ENCODE peak calls at places on chromosome 21, in eight cellular contexts. U, S, I, L, B, E, W and T are unnamed samples.

GRCh38 chr21:31218830-31219608 is 125.0 kb downstream of the TIAM1 start:
- DNase-seq in U (no peak), S (peak; percentile 92), I (peak; percentile 76), L (peak; percentile 33), B (peak; percentile 29), E (no peak), W (peak; percentile 92), T (no peak)

GRCh38 chr21:38834725-38835124 is 29.0 kb downstream of the ETS2 start:
- DNase-seq in U (no peak), S (no peak), I (no peak), L (no peak), B (no peak), E (no peak), W (no peak), T (no peak)

GRCh38 chr21:45332415-45332814 is 44.7 kb upstream of the POFUT2 start:
- DNase-seq in U (peak; percentile 13), S (no peak), I (no peak), L (no peak), B (no peak), E (no peak), W (no peak), T (no peak)

GRCh38 chr21:28899744-28900143 is 92.9 kb downstream of the LTN1 start:
- DNase-seq in U (no peak), S (no peak), I (no peak), L (no peak), B (peak; percentile 78), E (no peak), W (peak; percentile 87), T (no peak)

GRCh38 chr21:37565530-37566223 is 199.1 kb downstream of the DYRK1A start:
- DNase-seq in U (no peak), S (peak; percentile 90), I (no peak), L (no peak), B (peak; percentile 37), E (no peak), W (peak; percentile 74), T (peak; percentile 40)

GRCh38 chr21:44742418-44743153 is 31.2 kb upstream of the TSPEAR start:
- DNase-seq in U (no peak), S (no peak), I (no peak), L (no peak), B (peak; percentile 4), E (no peak), W (peak; percentile 28), T (peak; percentile 1)

GRCh38 chr21:34692458-34693020 is 23.7 kb downstream of the CLIC6 start:
- DNase-seq in U (no peak), S (no peak), I (no peak), L (no peak), B (no peak), E (no peak), W (no peak), T (no peak)

GRCh38 chr21:31887596-31887920 is 14.7 kb downstream of the HUNK start:
- DNase-seq in U (no peak), S (no peak), I (peak; percentile 61), L (no peak), B (no peak), E (no peak), W (no peak), T (no peak)

GRCh38 chr21:33561373-33561772 is 18.5 kb downstream of the SON start:
- DNase-seq in U (no peak), S (no peak), I (no peak), L (no peak), B (no peak), E (no peak), W (peak; percentile 35), T (no peak)

GRCh38 chr21:33560965-33561364 is 18.1 kb downstream of the SON start:
- DNase-seq in U (no peak), S (no peak), I (no peak), L (no peak), B (no peak), E (no peak), W (peak; percentile 12), T (no peak)

GRCh38 chr21:33558777-33559421 is 16.1 kb downstream of the SON start:
- DNase-seq in U (no peak), S (no peak), I (no peak), L (no peak), B (peak; percentile 70), E (no peak), W (no peak), T (no peak)

GRCh38 chr21:33559813-33560212 is 17.0 kb downstream of the SON start:
- DNase-seq in U (no peak), S (no peak), I (no peak), L (no peak), B (no peak), E (no peak), W (no peak), T (no peak)

GRCh38 chr21:33562389-33562788 is 19.6 kb downstream of the SON start:
- DNase-seq in U (no peak), S (no peak), I (no peak), L (no peak), B (no peak), E (no peak), W (no peak), T (no peak)
- H3K9me3 ChIP-seq in U (no peaks in the 10 kb centered on the region), S (no peaks in the 10 kb centered on the region), I (no peaks in the 10 kb centered on the region), L (no peaks in the 10 kb centered on the region), B (no peaks in the 10 kb centered on the region), E (no peaks in the 10 kb centered on the region), W (no peaks in the 10 kb centered on the region), T (no peaks in the 10 kb centered on the region)

GRCh38 chr21:36257657-36258056 is 62.3 kb upstream of the MORC3 start:
- DNase-seq in U (no peak), S (no peak), I (no peak), L (no peak), B (no peak), E (no peak), W (no peak), T (no peak)

GRCh38 chr21:36250423-36251075 is 69.4 kb upstream of the MORC3 start:
- DNase-seq in U (no peak), S (no peak), I (no peak), L (no peak), B (no peak), E (no peak), W (no peak), T (no peak)

GRCh38 chr21:36255650-36256047 is 64.3 kb upstream of the MORC3 start:
- DNase-seq in U (no peak), S (no peak), I (no peak), L (no peak), B (no peak), E (no peak), W (no peak), T (peak; percentile 86)

GRCh38 chr21:36249576-36250422 is 70.2 kb upstream of the MORC3 start:
- DNase-seq in U (no peak), S (no peak), I (no peak), L (no peak), B (no peak), E (no peak), W (no peak), T (no peak)

DNA sequence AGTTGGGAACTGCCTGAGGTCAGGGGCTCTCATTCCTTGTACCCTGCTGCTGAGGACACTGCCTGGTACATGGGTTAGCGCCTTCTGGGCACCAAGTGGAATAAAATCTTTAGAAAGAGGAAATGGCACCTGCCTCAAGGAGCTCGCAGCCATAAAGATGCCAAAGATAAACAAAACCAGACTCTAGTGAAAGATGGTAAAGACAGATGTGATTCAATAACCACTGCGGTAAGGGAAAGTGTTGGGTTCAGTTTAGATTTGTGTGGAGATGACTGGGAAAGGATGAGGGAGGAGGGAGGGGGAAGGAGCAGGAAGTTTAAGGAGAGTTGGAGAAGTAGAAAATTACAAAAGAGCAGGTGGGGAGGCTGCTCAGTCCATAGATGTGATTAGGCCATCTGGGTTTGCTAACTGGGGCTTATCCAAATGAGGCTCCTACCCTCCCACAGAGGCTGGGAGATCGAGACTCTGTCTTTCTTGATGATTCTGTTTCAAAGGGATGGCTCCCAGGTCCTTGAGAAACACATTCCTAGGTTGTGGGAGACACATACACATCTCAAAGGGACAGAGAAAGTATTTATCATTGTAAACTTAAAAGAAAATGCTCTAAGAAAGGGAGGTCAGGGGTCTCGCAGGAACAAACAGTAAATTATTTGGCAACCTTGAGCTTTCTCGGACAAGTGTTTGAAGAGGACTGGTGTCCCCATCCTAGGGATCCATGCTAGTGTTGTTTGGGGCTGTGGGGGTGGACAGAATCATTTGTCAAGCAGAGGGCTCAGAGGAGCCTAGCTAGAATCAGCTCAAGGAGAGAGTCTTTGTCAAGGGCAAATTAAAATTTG is 65.7 kb upstream of the MORC3 start:
- DNase-seq in U (no peak), S (no peak), I (no peak), L (no peak), B (peak; percentile 37), E (no peak), W (no peak), T (peak; percentile 29)
- H3K4me1 ChIP-seq in U (no peaks in the 10 kb centered on the region), S (no peaks in the 10 kb centered on the region), I (no peaks in the 10 kb centered on the region), L (no peaks in the 10 kb centered on the region), B (no peaks in the 10 kb centered on the region), E (no peaks in the 10 kb centered on the region), W (no peaks in the 10 kb centered on the region), T (peaks cover 35% of the 10 kb centered on the region)

GRCh38 chr21:15064576-15065380 is at the start of gene NRIP1:
- DNase-seq in U (peak; percentile 95), S (peak; percentile 96), I (peak; percentile 96), L (peak; percentile 82), B (peak; percentile 87), E (peak; percentile 49), W (peak; percentile 96), T (peak; percentile 96)

GRCh38 chr21:15063821-15064575 is 802 bp downstream of the NRIP1 start:
- DNase-seq in U (peak; percentile 73), S (no peak), I (peak; percentile 76), L (no peak), B (no peak), E (no peak), W (peak; percentile 76), T (peak; percentile 77)

GRCh38 chr21:15063081-15063820 is 1.5 kb downstream of the NRIP1 start:
- DNase-seq in U (no peak), S (no peak), I (no peak), L (no peak), B (peak; percentile 18), E (no peak), W (peak; percentile 51), T (peak; percentile 29)

GRCh38 chr21:15065381-15066230 is 806 bp upstream of the NRIP1 start:
- DNase-seq in U (peak; percentile 93), S (peak; percentile 94), I (peak; percentile 85), L (peak; percentile 69), B (peak; percentile 86), E (peak; percentile 21), W (peak; percentile 92), T (peak; percentile 90)

DNA sequence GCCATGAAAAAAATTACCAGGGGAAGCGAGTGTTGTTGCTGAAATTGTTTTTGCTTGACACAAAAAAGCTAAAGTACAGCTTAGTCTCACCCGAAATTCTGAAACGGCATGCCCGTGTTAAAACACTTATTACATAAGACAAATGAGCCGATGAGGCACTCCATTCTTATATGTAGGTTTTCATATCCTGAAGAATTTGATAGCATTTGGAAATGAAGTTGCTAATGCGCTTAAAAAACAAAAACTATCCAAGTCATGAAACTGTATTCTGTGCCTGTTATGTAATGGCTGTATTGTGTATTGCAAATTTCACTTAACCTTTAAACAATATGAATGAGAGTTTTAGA is 1.4 kb upstream of the NRIP1 start:
- DNase-seq in U (no peak), S (no peak), I (no peak), L (no peak), B (no peak), E (no peak), W (peak; percentile 47), T (no peak)
- H3K27ac ChIP-seq in U (peak overlapping the region; percentile 99), S (peak overlapping the region; percentile 98), I (peak overlapping the region; percentile 98), L (peak overlapping the region; percentile 85), B (peak overlapping the region; percentile 90), E (peak overlapping the region; percentile 97), W (peak overlapping the region; percentile 83), T (peak overlapping the region; percentile 93)

DNA sequence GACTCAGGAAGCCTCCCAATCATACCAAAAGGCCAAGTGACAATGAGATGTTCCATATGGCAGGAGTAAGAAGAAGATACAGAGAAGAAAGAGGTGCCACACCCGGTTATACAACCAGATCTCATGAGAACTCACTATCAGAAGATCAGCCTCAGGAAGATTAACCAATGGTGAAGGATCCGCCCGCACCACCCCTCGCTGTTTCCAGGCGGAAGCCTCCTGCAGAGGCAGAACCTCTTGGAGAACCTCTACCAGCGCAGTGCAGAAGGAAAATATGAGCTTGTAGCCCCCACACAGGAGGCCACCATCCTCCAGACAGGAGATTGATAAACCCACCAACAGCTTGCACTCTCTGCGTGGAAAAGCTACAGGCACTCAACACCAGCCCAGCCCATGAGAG is 245.1 kb downstream of the POTED start:
- DNase-seq in U (no peak), S (no peak), I (no peak), L (no peak), B (no peak), E (no peak), W (no peak), T (no peak)
- H3K9me3 ChIP-seq in U (no peaks in the 10 kb centered on the region), S (no peaks in the 10 kb centered on the region), I (no peaks in the 10 kb centered on the region), L (no peaks in the 10 kb centered on the region), B (no peaks in the 10 kb centered on the region), E (no peaks in the 10 kb centered on the region), W (no peaks in the 10 kb centered on the region), T (no peaks in the 10 kb centered on the region)